ENCODE peak calls at places on chromosomes 2 and 18, in six cellular contexts. One of them, this sample, is unnamed.

GRCh38 chr2:162103443-162104009 is 29.5 kb upstream of the DPP4 start:
- DNase-seq in SK-MEL-5: no peak
- DNase-seq in NCI-H1436: no peak
- DNase-seq in putamen: no peak
- DNase-seq in NCI-H2081: peak; percentile 3
- DNase-seq in cardiac fibroblast: peak; percentile 41
- DNase-seq in this sample: no peak

GRCh38 chr2:128304715-128305554 is 13.7 kb downstream of the HS6ST1 start:
- DNase-seq in SK-MEL-5: no peak
- DNase-seq in NCI-H1436: peak; percentile 81
- DNase-seq in putamen: no peak
- DNase-seq in NCI-H2081: peak; percentile 76
- DNase-seq in cardiac fibroblast: peak; percentile 92
- DNase-seq in this sample: no peak

GRCh38 chr2:109405833-109406232 is 207.9 kb downstream of the SEPTIN10 start:
- DNase-seq in SK-MEL-5: no peak
- DNase-seq in NCI-H1436: no peak
- DNase-seq in putamen: no peak
- DNase-seq in NCI-H2081: no peak
- DNase-seq in cardiac fibroblast: no peak
- DNase-seq in this sample: no peak

GRCh38 chr2:111994042-111994441 is 61.0 kb upstream of the TMEM87B start:
- DNase-seq in SK-MEL-5: no peak
- DNase-seq in NCI-H1436: no peak
- DNase-seq in putamen: no peak
- DNase-seq in NCI-H2081: no peak
- DNase-seq in cardiac fibroblast: no peak
- DNase-seq in this sample: no peak

GRCh38 chr2:118012778-118013177 is 1.1 kb downstream of the CCDC93 start:
- DNase-seq in SK-MEL-5: no peak
- DNase-seq in NCI-H1436: no peak
- DNase-seq in putamen: no peak
- DNase-seq in NCI-H2081: no peak
- DNase-seq in cardiac fibroblast: peak; percentile 7
- DNase-seq in this sample: no peak

GRCh38 chr2:26583381-26583911 is 57.7 kb downstream of the CIB4 start:
- DNase-seq in SK-MEL-5: no peak
- DNase-seq in NCI-H1436: no peak
- DNase-seq in putamen: no peak
- DNase-seq in NCI-H2081: no peak
- DNase-seq in cardiac fibroblast: no peak
- DNase-seq in this sample: no peak

GRCh38 chr18:3604626-3605408 is 154.8 kb downstream of the TGIF1 start:
- DNase-seq in SK-MEL-5: peak; percentile 69
- DNase-seq in NCI-H1436: no peak
- DNase-seq in putamen: no peak
- DNase-seq in NCI-H2081: no peak
- DNase-seq in cardiac fibroblast: peak; percentile 97
- DNase-seq in this sample: no peak

GRCh38 chr2:119483395-119483753 is 40.9 kb downstream of the SCTR start:
- DNase-seq in SK-MEL-5: no peak
- DNase-seq in NCI-H1436: no peak
- DNase-seq in putamen: no peak
- DNase-seq in NCI-H2081: no peak
- DNase-seq in cardiac fibroblast: no peak
- DNase-seq in this sample: no peak

GRCh38 chr18:32760391-32760790 is 12.4 kb downstream of the KLHL14 start:
- DNase-seq in SK-MEL-5: no peak
- DNase-seq in NCI-H1436: no peak
- DNase-seq in putamen: no peak
- DNase-seq in NCI-H2081: no peak
- DNase-seq in cardiac fibroblast: no peak
- DNase-seq in this sample: no peak

GRCh38 chr2:126707191-126707590 is 51.2 kb downstream of the GYPC start:
- DNase-seq in SK-MEL-5: no peak
- DNase-seq in NCI-H1436: no peak
- DNase-seq in putamen: no peak
- DNase-seq in NCI-H2081: no peak
- DNase-seq in cardiac fibroblast: no peak
- DNase-seq in this sample: no peak

GRCh38 chr2:98388081-98388480 is 41.8 kb downstream of the CNGA3 start:
- DNase-seq in SK-MEL-5: no peak
- DNase-seq in NCI-H1436: no peak
- DNase-seq in putamen: no peak
- DNase-seq in NCI-H2081: no peak
- DNase-seq in cardiac fibroblast: no peak
- DNase-seq in this sample: no peak

GRCh38 chr2:96484096-96484495 is 21.1 kb downstream of the NEURL3 start:
- DNase-seq in SK-MEL-5: no peak
- DNase-seq in NCI-H1436: no peak
- DNase-seq in putamen: no peak
- DNase-seq in NCI-H2081: no peak
- DNase-seq in cardiac fibroblast: no peak
- DNase-seq in this sample: no peak